ENCODE peak calls at places on chromosomes 6 and 20, in eight cellular contexts. E is fibroblast of pulmonary artery; D is A549; I is tibial artery; L is IMR-90; C is CD8-positive, alpha-beta T cell; S is MM.1S; H is AG04449. A is an unnamed sample.

GRCh38 chr6:87164004-87164403 is 8.6 kb downstream of the ZNF292 start:
- DNase-seq in E (no peak), D (no peak), I (no peak), L (peak), C (no peak), S (no peak), H (no peak), A (no peak)

GRCh38 chr6:93243379-93243778 is 176.0 kb downstream of the EPHA7 start:
- DNase-seq in E (no peak), D (no peak), I (no peak), L (no peak), C (no peak), S (no peak), H (no peak), A (no peak)

GRCh38 chr20:4666001-4666470 is 55.7 kb upstream of the PRND start:
- DNase-seq in E (peak), D (no peak), I (no peak), L (peak), C (peak), S (peak), H (no peak), A (peak)

GRCh38 chr6:52595796-52596130 is 18.9 kb upstream of the TRAM2 start:
- DNase-seq in E (no peak), D (no peak), I (no peak), L (no peak), C (no peak), S (no peak), H (no peak), A (peak)

GRCh38 chr6:163443985-163444553 is 29.6 kb downstream of the QKI start:
- DNase-seq in E (no peak), D (peak), I (no peak), L (no peak), C (no peak), S (no peak), H (no peak), A (no peak)

GRCh38 chr6:43088654-43089056 is 12.5 kb downstream of the PTK7 start:
- DNase-seq in E (no peak), D (no peak), I (no peak), L (peak), C (no peak), S (no peak), H (no peak), A (no peak)

GRCh38 chr20:22805219-22805618 is 220.8 kb upstream of the FOXA2 start:
- DNase-seq in E (peak), D (peak), I (no peak), L (peak), C (no peak), S (no peak), H (peak), A (peak)

GRCh38 chr20:24257171-24257570 is 212.3 kb upstream of the SYNDIG1 start:
- DNase-seq in E (no peak), D (no peak), I (no peak), L (no peak), C (no peak), S (no peak), H (no peak), A (no peak)

GRCh38 chr6:150775804-150776203 is 89.7 kb upstream of the MTHFD1L start:
- DNase-seq in E (no peak), D (no peak), I (no peak), L (no peak), C (no peak), S (no peak), H (no peak), A (no peak)

GRCh38 chr20:53402233-53403005 is 191.2 kb downstream of the ZNF217 start:
- DNase-seq in E (no peak), D (no peak), I (no peak), L (no peak), C (peak), S (no peak), H (no peak), A (no peak)

GRCh38 chr20:51413753-51414323 is 128.7 kb downstream of the NFATC2 start:
- DNase-seq in E (no peak), D (no peak), I (no peak), L (no peak), C (no peak), S (peak), H (no peak), A (no peak)

GRCh38 chr6:80642452-80642851 is 536.0 kb downstream of the BCKDHB start:
- DNase-seq in E (peak), D (no peak), I (no peak), L (peak), C (no peak), S (no peak), H (peak), A (peak)

GRCh38 chr6:35483892-35484645 is 12.8 kb downstream of the TEAD3 start:
- DNase-seq in E (no peak), D (no peak), I (no peak), L (no peak), C (no peak), S (no peak), H (no peak), A (no peak)

GRCh38 chr20:39961667-39962066 is 727.4 kb downstream of the MAFB start:
- DNase-seq in E (no peak), D (no peak), I (no peak), L (no peak), C (no peak), S (no peak), H (no peak), A (no peak)

GRCh38 chr6:70289299-70289698 is 13.6 kb downstream of the COL9A1 start:
- DNase-seq in E (no peak), D (no peak), I (no peak), L (no peak), C (no peak), S (no peak), H (no peak), A (no peak)
- TF ChIP-seq CTCF in E (no peak), D (peak), I (no peak), L (peak), C (no peak), S (no peak), H (no peak), A (peak)

DNA sequence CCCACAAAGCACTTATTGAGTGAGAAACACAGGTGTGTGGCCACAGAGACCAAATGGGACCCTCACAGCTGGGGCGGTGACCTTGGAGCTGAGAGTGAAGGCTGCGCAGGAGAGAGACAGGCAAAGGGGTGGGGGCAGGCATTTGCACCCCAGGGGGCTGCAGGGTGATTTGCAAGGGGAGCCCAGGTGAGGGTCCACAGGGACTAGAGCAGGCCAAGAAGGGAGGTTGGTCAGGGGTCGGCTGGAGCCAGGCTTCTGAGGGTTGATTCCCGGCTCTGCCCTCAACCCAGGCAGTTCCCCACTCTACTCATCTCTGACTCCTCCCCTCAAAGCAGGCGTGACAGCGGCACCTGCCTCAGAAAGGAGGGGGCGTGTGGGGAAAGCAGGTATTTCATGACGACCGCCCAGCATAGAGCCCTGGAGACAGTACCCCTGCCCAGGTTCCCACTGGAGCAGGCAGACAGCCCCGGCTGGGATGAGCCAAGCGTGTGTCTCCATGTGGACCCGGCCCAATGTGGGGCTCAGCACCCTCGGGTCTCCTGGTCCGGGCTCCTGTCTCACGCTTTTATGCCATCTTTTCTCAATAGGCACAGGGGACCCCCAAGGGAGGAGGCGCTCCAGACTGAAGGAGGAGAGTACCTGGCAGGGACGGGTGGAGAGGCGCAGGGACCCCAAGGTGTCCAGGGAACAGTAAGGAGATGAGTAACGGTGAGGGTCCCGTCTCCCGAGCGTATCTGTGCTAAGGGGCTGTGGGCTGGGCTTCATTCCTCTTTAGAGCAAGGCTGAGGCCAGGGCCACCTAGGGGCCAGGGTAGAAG is 3.1 kb upstream of the MRGBP start:
- DNase-seq in E (no peak), D (no peak), I (no peak), L (no peak), C (peak), S (no peak), H (no peak), A (no peak)
- H3K4me3 ChIP-seq in E (no peak), D (no peak), I (peak), L (no peak), C (peak), S (peak), H (no peak), A (no peak)

GRCh38 chr20:3358676-3359340 is 48.7 kb downstream of the DNAAF9 start:
- DNase-seq in E (no peak), D (no peak), I (no peak), L (no peak), C (no peak), S (no peak), H (no peak), A (no peak)
- TF ChIP-seq CTCF in E (no peak), D (no peak), I (no peak), L (no peak), C (no peak), S (no peak), H (no peak), A (no peak)

GRCh38 chr20:10541668-10542411 is 106.7 kb downstream of the SLX4IP start:
- DNase-seq in E (no peak), D (no peak), I (no peak), L (no peak), C (no peak), S (no peak), H (no peak), A (no peak)

GRCh38 chr20:10538768-10539167 is 103.7 kb downstream of the SLX4IP start:
- DNase-seq in E (no peak), D (no peak), I (no peak), L (no peak), C (no peak), S (no peak), H (no peak), A (no peak)

GRCh38 chr20:10537850-10538480 is 102.9 kb downstream of the SLX4IP start:
- DNase-seq in E (peak), D (no peak), I (no peak), L (peak), C (no peak), S (no peak), H (no peak), A (peak)

GRCh38 chr20:10539818-10540553 is 104.9 kb downstream of the SLX4IP start:
- DNase-seq in E (no peak), D (no peak), I (no peak), L (no peak), C (no peak), S (no peak), H (no peak), A (no peak)

DNA sequence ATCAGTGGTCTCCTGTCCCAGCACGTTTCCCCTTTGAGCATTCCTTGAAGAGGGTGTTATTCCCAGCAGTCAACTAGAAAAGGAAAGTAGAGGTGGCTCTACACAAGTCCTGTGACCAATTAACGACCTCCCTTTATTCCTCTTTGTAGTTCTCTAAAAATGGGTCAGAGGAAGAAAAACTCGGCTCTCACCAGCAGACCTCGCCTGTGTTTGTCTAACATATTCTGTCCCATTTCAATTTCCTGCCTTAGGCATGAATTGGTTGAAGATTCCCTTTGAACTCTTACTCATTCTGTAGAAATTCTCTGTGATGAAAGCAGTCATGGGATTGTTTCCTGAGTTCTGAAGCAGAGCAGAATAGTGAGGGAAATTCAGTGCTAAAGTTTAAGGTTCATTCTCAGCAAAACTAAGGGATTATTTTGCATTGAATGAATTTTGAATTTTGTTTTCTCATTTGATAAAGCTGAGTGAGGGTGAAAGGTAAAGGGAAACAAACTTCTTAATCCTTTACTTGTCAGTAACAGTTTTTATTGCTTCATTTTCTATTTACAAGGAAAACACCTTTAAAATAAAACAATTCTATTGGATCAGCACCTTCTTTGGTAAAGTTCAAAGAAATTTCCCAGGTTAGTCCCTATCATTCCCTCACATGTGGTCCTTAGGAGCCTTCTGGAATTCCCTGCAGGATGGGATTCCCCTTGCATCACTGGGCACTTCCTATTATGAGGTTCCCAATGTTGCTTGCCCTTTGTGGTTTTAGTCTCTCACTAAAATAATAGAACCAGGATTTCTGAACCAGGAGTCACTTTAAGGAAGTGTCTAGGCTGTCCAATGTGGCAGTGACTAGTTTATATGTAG is 105.8 kb downstream of the SLX4IP start:
- DNase-seq in E (peak), D (peak), I (no peak), L (peak), C (no peak), S (no peak), H (peak), A (peak)
- H3K4me3 ChIP-seq in E (no peak), D (peak), I (no peak), L (no peak), C (no peak), S (no peak), H (no peak), A (no peak)